ENCODE peak calls at places on chromosomes 7 and 10, in seven cellular contexts. N is HCT116, P is omental fat pad, J is endothelial cell, Z is GM12891, C is KG1, O is AG09309. E is an unnamed sample.

GRCh38 chr10:34996843-34997242 is 93.3 kb downstream of the CUL2 start:
- DNase-seq in N (no peak), P (no peak), J (no peak), Z (no peak), C (peak; percentile 31), O (peak; percentile 89), E (no peak)

GRCh38 chr7:148944935-148945934 is 61.1 kb upstream of the EZH2 start:
- DNase-seq in N (no peak), P (no peak), J (no peak), Z (no peak), C (no peak), O (peak; percentile 61), E (no peak)

GRCh38 chr10:113665806-113666354 is 2.0 kb upstream of the NRAP start:
- DNase-seq in N (no peak), P (no peak), J (no peak), Z (no peak), C (no peak), O (peak; percentile 37), E (peak; percentile 17)

GRCh38 chr10:110843031-110843430 is 28.7 kb upstream of the PDCD4 start:
- DNase-seq in N (no peak), P (no peak), J (no peak), Z (peak; percentile 52), C (no peak), O (no peak), E (no peak)

GRCh38 chr7:138208864-138209263 is 132.6 kb downstream of the AKR1D1 start:
- DNase-seq in N (no peak), P (no peak), J (no peak), Z (no peak), C (no peak), O (no peak), E (no peak)

GRCh38 chr10:133377025-133377817 is 1.8 kb upstream of the PAOX start:
- DNase-seq in N (no peak), P (no peak), J (no peak), Z (no peak), C (no peak), O (no peak), E (no peak)

GRCh38 chr7:11332186-11332864 is 358.7 kb downstream of the PHF14 start:
- DNase-seq in N (no peak), P (no peak), J (no peak), Z (peak; percentile 9), C (no peak), O (no peak), E (no peak)

GRCh38 chr7:120272896-120273475 is at the start of gene KCND2:
- DNase-seq in N (no peak), P (no peak), J (peak; percentile 35), Z (peak; percentile 22), C (no peak), O (no peak), E (peak; percentile 58)

GRCh38 chr10:126661841-126662520 is 8.5 kb downstream of the C10orf90 start:
- DNase-seq in N (no peak), P (no peak), J (no peak), Z (no peak), C (no peak), O (peak; percentile 63), E (no peak)

GRCh38 chr7:42351313-42351935 is 114.4 kb upstream of the GLI3 start:
- DNase-seq in N (no peak), P (no peak), J (no peak), Z (no peak), C (no peak), O (peak; percentile 63), E (no peak)

GRCh38 chr10:104824378-104825006 is 183.4 kb downstream of the SORCS3 start:
- DNase-seq in N (peak; percentile 22), P (no peak), J (peak; percentile 75), Z (no peak), C (no peak), O (no peak), E (no peak)

GRCh38 chr7:155299539-155300202 is 2.0 kb downstream of the INSIG1 start:
- DNase-seq in N (no peak), P (no peak), J (no peak), Z (no peak), C (no peak), O (no peak), E (no peak)

GRCh38 chr7:105222953-105223352 is 165.8 kb downstream of the SRPK2 start:
- DNase-seq in N (no peak), P (no peak), J (no peak), Z (no peak), C (no peak), O (no peak), E (no peak)

GRCh38 chr7:883029-884021 is 7.0 kb downstream of the GET4 start:
- DNase-seq in N (no peak), P (no peak), J (no peak), Z (no peak), C (no peak), O (no peak), E (no peak)

GRCh38 chr7:116736927-116737715 is 65.1 kb downstream of the MET start:
- DNase-seq in N (no peak), P (no peak), J (no peak), Z (no peak), C (no peak), O (no peak), E (no peak)

GRCh38 chr7:69871213-69871885 is 273.1 kb downstream of the AUTS2 start:
- DNase-seq in N (no peak), P (no peak), J (no peak), Z (no peak), C (no peak), O (peak; percentile 27), E (no peak)

GRCh38 chr7:116957874-116958273 is 4.6 kb downstream of the ST7 start:
- DNase-seq in N (no peak), P (no peak), J (no peak), Z (no peak), C (no peak), O (no peak), E (no peak)

GRCh38 chr10:86223256-86223655 is 143.3 kb downstream of the GRID1 start:
- DNase-seq in N (no peak), P (no peak), J (no peak), Z (no peak), C (no peak), O (no peak), E (no peak)

GRCh38 chr7:90720970-90721768 is 125.0 kb downstream of the CDK14 start:
- DNase-seq in N (no peak), P (no peak), J (no peak), Z (no peak), C (no peak), O (peak; percentile 52), E (no peak)

GRCh38 chr7:16402084-16402483 is 19.3 kb downstream of the CRPPA start:
- DNase-seq in N (no peak), P (no peak), J (no peak), Z (no peak), C (no peak), O (no peak), E (no peak)

GRCh38 chr10:124690971-124691370 is 53.2 kb downstream of the FAM53B start:
- DNase-seq in N (no peak), P (no peak), J (no peak), Z (no peak), C (no peak), O (no peak), E (peak; percentile 81)

GRCh38 chr10:45063605-45064231 is 63.0 kb downstream of the ZNF22 start:
- DNase-seq in N (no peak), P (no peak), J (no peak), Z (no peak), C (peak; percentile 6), O (no peak), E (no peak)

GRCh38 chr10:69721690-69722310 is 79.9 kb upstream of the COL13A1 start:
- DNase-seq in N (no peak), P (no peak), J (peak; percentile 72), Z (no peak), C (no peak), O (no peak), E (no peak)

GRCh38 chr7:16918288-16918895 is 36.6 kb upstream of the AGR3 start:
- DNase-seq in N (peak; percentile 33), P (no peak), J (peak; percentile 30), Z (no peak), C (no peak), O (no peak), E (peak; percentile 47)

GRCh38 chr7:116679495-116679894 is 7.5 kb downstream of the MET start:
- DNase-seq in N (no peak), P (no peak), J (no peak), Z (no peak), C (no peak), O (no peak), E (no peak)

GRCh38 chr7:73833251-73833919 is 2.6 kb downstream of the CLDN4 start:
- DNase-seq in N (no peak), P (no peak), J (no peak), Z (no peak), C (no peak), O (no peak), E (no peak)

GRCh38 chr7:40706829-40707228 is 572.0 kb downstream of the SUGCT start:
- DNase-seq in N (no peak), P (no peak), J (no peak), Z (no peak), C (no peak), O (no peak), E (no peak)

GRCh38 chr7:155360495-155361362 is 63.1 kb downstream of the INSIG1 start:
- DNase-seq in N (no peak), P (no peak), J (no peak), Z (no peak), C (no peak), O (no peak), E (no peak)

E was measured in HAP-1.